ENCODE peak calls at places on chromosomes 12 and 14, in nine cellular contexts. A is bronchial epithelial cell; K is esophagus muscularis mucosa; Z is breast epithelium; F is Calu3; P is CD8-positive, alpha-beta T cell; D is NB4; N is BE2C; H is endothelial cell. Y is an unnamed sample.

GRCh38 chr12:15928870-15929571 is 17.9 kb downstream of the DERA start:
- DNase-seq in N (no peak), P (no peak), Z (no peak), A (no peak), D (no peak), H (no peak), K (no peak), F (no peak), Y (no peak)

GRCh38 chr12:45989857-45990467 is 412 bp downstream of the SCAF11 start:
- DNase-seq in K (peak; percentile 95), F (peak; percentile 32), A (no peak), N (peak; percentile 63), Z (peak; percentile 66), P (peak; percentile 43), H (peak; percentile 49), D (peak; percentile 83), Y (no peak)

GRCh38 chr12:50222275-50222783 is 55.2 kb upstream of the CERS5 start:
- DNase-seq in K (no peak), F (no peak), Z (no peak), P (no peak), D (peak; percentile 68), N (peak; percentile 80), H (peak; percentile 35), A (peak; percentile 85), Y (no peak)

GRCh38 chr14:88556581-88556980 is 1.8 kb upstream of the PTPN21 start:
- DNase-seq in D (no peak), N (no peak), F (no peak), A (no peak), P (no peak), Z (no peak), K (no peak), H (no peak), Y (no peak)

GRCh38 chr12:24864796-24865125 is 84.1 kb downstream of the BCAT1 start:
- DNase-seq in P (no peak), Z (no peak), D (no peak), K (no peak), F (no peak), N (no peak), H (no peak), A (no peak), Y (no peak)

GRCh38 chr14:87049886-87050820 is 942.8 kb downstream of the GALC start:
- DNase-seq in P (no peak), A (peak; percentile 72), N (peak; percentile 42), Z (no peak), D (peak; percentile 34), K (no peak), F (peak; percentile 69), H (peak; percentile 64), Y (no peak)

GRCh38 chr14:105931808-105932483 is 405.6 kb downstream of the TMEM121 start:
- DNase-seq in K (no peak), P (no peak), N (peak; percentile 55), D (peak; percentile 63), Z (no peak), A (no peak), F (no peak), H (no peak), Y (no peak)

GRCh38 chr12:563250-563781 is 99.9 kb downstream of the NINJ2 start:
- DNase-seq in F (no peak), P (peak; percentile 60), H (no peak), N (no peak), A (no peak), Z (no peak), D (peak; percentile 98), K (no peak), Y (no peak)

GRCh38 chr12:1348606-1349005 is 245.8 kb downstream of the FBXL14 start:
- DNase-seq in N (no peak), H (no peak), K (no peak), F (no peak), A (no peak), Z (no peak), D (no peak), P (no peak), Y (no peak)

GRCh38 chr12:48572326-48572725 is 2.5 kb upstream of the LALBA start:
- DNase-seq in K (peak; percentile 21), A (no peak), P (no peak), D (peak; percentile 18), F (no peak), N (no peak), Z (no peak), H (no peak), Y (no peak)

GRCh38 chr12:2125651-2126050 is 72.9 kb downstream of the CACNA1C start:
- DNase-seq in Z (no peak), H (no peak), A (no peak), K (no peak), N (no peak), P (no peak), D (no peak), F (no peak), Y (no peak)

GRCh38 chr12:11998944-11999315 is 71.8 kb upstream of the BCL2L14 start:
- DNase-seq in D (no peak), H (no peak), Z (no peak), F (no peak), K (no peak), P (no peak), A (no peak), N (no peak), Y (no peak)

GRCh38 chr14:73491256-73491976 is 683 bp downstream of the RIOX1 start:
- DNase-seq in K (no peak), N (peak; percentile 77), Z (no peak), A (peak; percentile 64), D (peak; percentile 78), F (peak; percentile 57), H (peak; percentile 39), P (peak; percentile 45), Y (peak; percentile 22)

GRCh38 chr14:59275668-59276067 is 87.2 kb downstream of the DAAM1 start:
- DNase-seq in F (no peak), N (no peak), D (peak; percentile 71), P (no peak), A (peak; percentile 97), K (no peak), Z (no peak), H (no peak), Y (no peak)

GRCh38 chr12:14157129-14157747 is 175.8 kb upstream of the GRIN2B start:
- DNase-seq in P (no peak), A (no peak), Z (no peak), K (peak; percentile 79), F (no peak), H (no peak), N (no peak), D (no peak), Y (no peak)

GRCh38 chr12:25960176-25960575 is 1.7 kb downstream of the RASSF8 start:
- DNase-seq in H (peak; percentile 14), K (no peak), Z (no peak), D (peak; percentile 82), N (peak; percentile 23), A (no peak), P (no peak), F (peak; percentile 15), Y (no peak)

GRCh38 chr12:12476836-12477531 is 85.7 kb downstream of the DUSP16 start:
- DNase-seq in N (no peak), K (no peak), F (no peak), D (no peak), A (no peak), Z (no peak), P (no peak), H (no peak), Y (no peak)

GRCh38 chr12:6063379-6063735 is 61.1 kb downstream of the VWF start:
- DNase-seq in N (no peak), Z (no peak), P (no peak), D (no peak), F (no peak), H (no peak), A (no peak), K (no peak), Y (no peak)

DNA sequence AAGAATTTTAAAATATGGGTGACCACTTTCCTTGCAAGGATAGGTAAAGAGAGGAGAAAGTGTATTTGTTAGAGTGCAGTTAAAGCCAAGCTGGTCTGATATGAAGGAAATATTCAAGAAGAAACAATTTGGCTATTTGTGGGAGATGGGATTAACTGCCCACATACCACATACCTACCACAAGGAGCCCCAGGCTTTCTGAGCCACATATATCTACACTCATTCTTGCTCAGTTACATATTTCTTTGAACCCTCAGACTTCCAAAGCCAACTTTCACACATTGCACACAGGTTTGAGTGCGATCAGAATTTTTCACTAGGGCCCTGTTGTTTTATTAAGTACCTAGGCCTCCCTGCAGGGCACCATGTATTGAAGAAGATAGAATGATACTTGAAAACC is 330.2 kb downstream of the ZFP36L1 start:
- DNase-seq in F (no peak), A (no peak), K (no peak), H (no peak), P (no peak), N (no peak), Z (no peak), D (no peak), Y (no peak)
- TF ChIP-seq CTCF in F (no peak), A (no peak), K (no peak), H (no peak), P (no peak), N (no peak), Z (no peak), D (no peak), Y (peak; percentile 32)

GRCh38 chr12:77932216-77932615 is 101.5 kb downstream of the NAV3 start:
- DNase-seq in H (no peak), D (peak; percentile 8), F (no peak), P (no peak), K (no peak), A (no peak), Z (no peak), N (no peak), Y (no peak)
- TF ChIP-seq CTCF in H (no peak), D (peak; percentile 8), F (no peak), P (no peak), K (no peak), A (no peak), Z (no peak), N (peak; percentile 50), Y (no peak)

GRCh38 chr12:125436686-125437085 is 371.5 kb downstream of the AACS start:
- DNase-seq in K (peak; percentile 92), A (no peak), F (no peak), H (no peak), D (no peak), N (no peak), Z (no peak), P (no peak), Y (no peak)

GRCh38 chr12:125434131-125434530 is 368.9 kb downstream of the AACS start:
- DNase-seq in D (no peak), A (no peak), P (no peak), F (no peak), K (peak; percentile 91), H (no peak), N (no peak), Z (no peak), Y (no peak)

GRCh38 chr12:125435871-125436270 is 370.6 kb downstream of the AACS start:
- DNase-seq in K (no peak), D (no peak), H (no peak), P (no peak), F (no peak), Z (no peak), A (no peak), N (no peak), Y (no peak)

GRCh38 chr12:125434936-125435443 is 369.8 kb downstream of the AACS start:
- DNase-seq in A (no peak), Z (no peak), D (no peak), H (no peak), K (no peak), F (no peak), P (no peak), N (no peak), Y (no peak)

GRCh38 chr12:125431516-125431915 is 366.3 kb downstream of the AACS start:
- DNase-seq in A (no peak), Z (no peak), K (peak; percentile 88), P (no peak), H (no peak), N (no peak), F (no peak), D (no peak), Y (no peak)
- TF ChIP-seq CTCF in A (no peak), Z (no peak), K (no peak), P (no peak), H (no peak), N (no peak), F (no peak), D (no peak), Y (no peak)

GRCh38 chr12:21962821-21963220 is 21.6 kb upstream of the ABCC9 start:
- DNase-seq in P (no peak), Z (no peak), A (no peak), K (no peak), D (no peak), F (no peak), N (no peak), H (no peak), Y (no peak)
- TF ChIP-seq CTCF in P (no peak), Z (no peak), A (peak; percentile 2), K (no peak), D (peak; percentile 28), F (no peak), N (peak; percentile 21), H (no peak), Y (no peak)